ENCODE peak calls at places on chromosomes 2 and 18, in nine cellular contexts. One of them, this sample, is unnamed.

GRCh38 chr2:101223814-101224231 is 28.9 kb upstream of the CNOT11 start:
- DNase-seq in breast epithelium: no peak
- DNase-seq in uterus: no peak
- DNase-seq in myocyte: peak
- DNase-seq in lung: no peak
- DNase-seq in HTR-8/SVneo: no peak
- DNase-seq in GM04504: peak
- DNase-seq in mesendoderm: no peak
- DNase-seq in fibroblast of the conjunctiva: no peak
- DNase-seq in this sample: no peak

GRCh38 chr2:219451626-219452360 is 17.1 kb downstream of the SPEG start:
- DNase-seq in breast epithelium: no peak
- DNase-seq in fibroblast of the conjunctiva: no peak
- DNase-seq in uterus: peak
- DNase-seq in GM04504: no peak
- DNase-seq in HTR-8/SVneo: no peak
- DNase-seq in lung: no peak
- DNase-seq in mesendoderm: no peak
- DNase-seq in myocyte: no peak
- DNase-seq in this sample: no peak

GRCh38 chr2:68653538-68653982 is 10.2 kb downstream of the PROKR1 start:
- DNase-seq in myocyte: peak
- DNase-seq in mesendoderm: peak
- DNase-seq in breast epithelium: no peak
- DNase-seq in GM04504: no peak
- DNase-seq in uterus: no peak
- DNase-seq in fibroblast of the conjunctiva: peak
- DNase-seq in lung: no peak
- DNase-seq in HTR-8/SVneo: peak
- DNase-seq in this sample: no peak

GRCh38 chr2:69095246-69095645 is 82.3 kb downstream of the ANTXR1 start:
- DNase-seq in HTR-8/SVneo: peak
- DNase-seq in lung: no peak
- DNase-seq in breast epithelium: no peak
- DNase-seq in fibroblast of the conjunctiva: no peak
- DNase-seq in GM04504: peak
- DNase-seq in myocyte: no peak
- DNase-seq in uterus: no peak
- DNase-seq in mesendoderm: no peak
- DNase-seq in this sample: no peak

GRCh38 chr2:108304975-108305374 is 16.3 kb downstream of the SULT1C2 start:
- DNase-seq in HTR-8/SVneo: no peak
- DNase-seq in fibroblast of the conjunctiva: no peak
- DNase-seq in GM04504: no peak
- DNase-seq in mesendoderm: no peak
- DNase-seq in myocyte: no peak
- DNase-seq in lung: no peak
- DNase-seq in breast epithelium: no peak
- DNase-seq in uterus: no peak
- DNase-seq in this sample: no peak

GRCh38 chr2:11692966-11693521 is 23.0 kb upstream of the NTSR2 start:
- DNase-seq in myocyte: peak
- DNase-seq in lung: peak
- DNase-seq in HTR-8/SVneo: peak
- DNase-seq in mesendoderm: peak
- DNase-seq in fibroblast of the conjunctiva: no peak
- DNase-seq in breast epithelium: peak
- DNase-seq in uterus: peak
- DNase-seq in GM04504: no peak
- DNase-seq in this sample: peak

GRCh38 chr18:8607776-8608682 is 1.2 kb upstream of the RAB12 start:
- DNase-seq in uterus: no peak
- DNase-seq in lung: no peak
- DNase-seq in HTR-8/SVneo: no peak
- DNase-seq in GM04504: no peak
- DNase-seq in breast epithelium: no peak
- DNase-seq in fibroblast of the conjunctiva: peak
- DNase-seq in myocyte: peak
- DNase-seq in mesendoderm: no peak
- DNase-seq in this sample: no peak

GRCh38 chr2:172701250-172701649 is 34.4 kb upstream of the RAPGEF4 start:
- DNase-seq in fibroblast of the conjunctiva: no peak
- DNase-seq in uterus: no peak
- DNase-seq in myocyte: peak
- DNase-seq in breast epithelium: no peak
- DNase-seq in GM04504: peak
- DNase-seq in HTR-8/SVneo: peak
- DNase-seq in lung: no peak
- DNase-seq in mesendoderm: no peak
- DNase-seq in this sample: no peak

GRCh38 chr2:215439980-215440512 is 4.2 kb upstream of the FN1 start:
- DNase-seq in breast epithelium: no peak
- DNase-seq in HTR-8/SVneo: no peak
- DNase-seq in myocyte: no peak
- DNase-seq in fibroblast of the conjunctiva: no peak
- DNase-seq in uterus: no peak
- DNase-seq in GM04504: no peak
- DNase-seq in lung: no peak
- DNase-seq in mesendoderm: no peak
- DNase-seq in this sample: no peak

GRCh38 chr2:121977326-121977725 is 221.9 kb downstream of the TSN start:
- DNase-seq in myocyte: no peak
- DNase-seq in lung: no peak
- DNase-seq in fibroblast of the conjunctiva: no peak
- DNase-seq in mesendoderm: no peak
- DNase-seq in GM04504: no peak
- DNase-seq in uterus: no peak
- DNase-seq in breast epithelium: no peak
- DNase-seq in HTR-8/SVneo: no peak
- DNase-seq in this sample: no peak

GRCh38 chr2:3001595-3002184 is 375.9 kb downstream of the EIPR1 start:
- DNase-seq in GM04504: no peak
- DNase-seq in breast epithelium: no peak
- DNase-seq in HTR-8/SVneo: no peak
- DNase-seq in myocyte: peak
- DNase-seq in uterus: no peak
- DNase-seq in mesendoderm: peak
- DNase-seq in fibroblast of the conjunctiva: no peak
- DNase-seq in lung: no peak
- DNase-seq in this sample: peak

GRCh38 chr2:174438146-174438886 is 42.8 kb downstream of the SCRN3 start:
- DNase-seq in lung: no peak
- DNase-seq in GM04504: no peak
- DNase-seq in uterus: no peak
- DNase-seq in breast epithelium: no peak
- DNase-seq in HTR-8/SVneo: no peak
- DNase-seq in myocyte: no peak
- DNase-seq in mesendoderm: no peak
- DNase-seq in fibroblast of the conjunctiva: no peak
- DNase-seq in this sample: no peak

GRCh38 chr2:26578581-26578980 is 62.6 kb downstream of the CIB4 start:
- DNase-seq in HTR-8/SVneo: no peak
- DNase-seq in uterus: no peak
- DNase-seq in lung: no peak
- DNase-seq in GM04504: no peak
- DNase-seq in breast epithelium: no peak
- DNase-seq in myocyte: no peak
- DNase-seq in fibroblast of the conjunctiva: no peak
- DNase-seq in mesendoderm: no peak
- DNase-seq in this sample: no peak

GRCh38 chr2:83103602-83104001 is 1355.5 kb downstream of the SUCLG1 start:
- DNase-seq in lung: no peak
- DNase-seq in fibroblast of the conjunctiva: peak
- DNase-seq in mesendoderm: no peak
- DNase-seq in GM04504: peak
- DNase-seq in HTR-8/SVneo: peak
- DNase-seq in breast epithelium: no peak
- DNase-seq in myocyte: peak
- DNase-seq in uterus: no peak
- DNase-seq in this sample: no peak

This sample was measured in nephron progenitor cell.